ENCODE peak calls at places on chromosomes 13 and 19, in eight cellular contexts. R is CD8-positive, alpha-beta T cell; X is GM23248; S is right lobe of liver; T is lung; Y is heart left ventricle; Z is sigmoid colon; J is uterus. C is an unnamed sample.

GRCh38 chr13:67023088-67023893 is 206.8 kb downstream of the PCDH9 start:
- DNase-seq in R (no peak), X (no peak), S (no peak), T (peak; percentile 51), Y (no peak), Z (no peak), J (no peak), C (no peak)

GRCh38 chr13:107351305-107351704 is 783.4 kb upstream of the ARGLU1 start:
- DNase-seq in R (no peak), X (no peak), S (no peak), T (no peak), Y (no peak), Z (no peak), J (no peak), C (no peak)

GRCh38 chr19:52138614-52139290 is 986 bp downstream of the ZNF616 start:
- DNase-seq in R (no peak), X (peak; percentile 63), S (peak; percentile 47), T (no peak), Y (peak; percentile 33), Z (no peak), J (peak; percentile 20), C (no peak)

GRCh38 chr19:39083983-39084731 is at the start of gene ACP7:
- DNase-seq in R (peak; percentile 29), X (peak; percentile 43), S (no peak), T (no peak), Y (no peak), Z (no peak), J (no peak), C (no peak)

GRCh38 chr13:53138369-53139036 is 109.9 kb downstream of the OLFM4 start:
- DNase-seq in R (no peak), X (peak; percentile 59), S (no peak), T (no peak), Y (no peak), Z (peak; percentile 79), J (peak; percentile 61), C (no peak)

GRCh38 chr13:111129465-111130110 is 14.5 kb downstream of the ARHGEF7 start:
- DNase-seq in R (no peak), X (no peak), S (no peak), T (no peak), Y (no peak), Z (no peak), J (no peak), C (no peak)

GRCh38 chr13:34926513-34926912 is 15.6 kb upstream of the NBEA start:
- DNase-seq in R (no peak), X (peak; percentile 71), S (no peak), T (no peak), Y (no peak), Z (no peak), J (no peak), C (no peak)

GRCh38 chr13:23321534-23322241 is 111.8 kb downstream of the SACS start:
- DNase-seq in R (peak; percentile 18), X (peak; percentile 97), S (no peak), T (no peak), Y (peak; percentile 79), Z (peak; percentile 76), J (peak; percentile 54), C (no peak)

GRCh38 chr19:41323430-41324125 is 13.6 kb downstream of the CCDC97 start:
- DNase-seq in R (no peak), X (peak; percentile 96), S (peak; percentile 50), T (no peak), Y (peak; percentile 85), Z (peak; percentile 90), J (peak; percentile 92), C (peak; percentile 60)

GRCh38 chr13:75934889-75935288 is 298.8 kb downstream of the LMO7 start:
- DNase-seq in R (no peak), X (peak; percentile 12), S (no peak), T (no peak), Y (no peak), Z (no peak), J (no peak), C (no peak)

GRCh38 chr19:15680923-15681322 is 8.0 kb downstream of the CYP4F12 start:
- DNase-seq in R (no peak), X (no peak), S (peak; percentile 85), T (no peak), Y (no peak), Z (no peak), J (no peak), C (no peak)
- H3K27ac ChIP-seq in R (no peak overlapping the region), X (no peak overlapping the region), S (peak overlapping the region; percentile 89), T (no peak overlapping the region), Y (no peak overlapping the region), Z (no peak overlapping the region), J (no peak overlapping the region), C (no peak overlapping the region)

GRCh38 chr19:19524053-19524452 is 4.7 kb upstream of the YJEFN3 start:
- DNase-seq in R (no peak), X (no peak), S (no peak), T (no peak), Y (no peak), Z (no peak), J (no peak), C (no peak)
- H3K4me1 ChIP-seq in R (peaks cover 3% of the 10 kb centered on the region), X (no peaks in the 10 kb centered on the region), S (no peaks in the 10 kb centered on the region), T (no peaks in the 10 kb centered on the region), Y (peaks cover 24% of the 10 kb centered on the region), Z (peaks cover 26% of the 10 kb centered on the region), J (no peaks in the 10 kb centered on the region), C (peaks cover 45% of the 10 kb centered on the region)

GRCh38 chr19:11010041-11010440 is 49.2 kb downstream of the SMARCA4 start:
- DNase-seq in R (no peak), X (no peak), S (no peak), T (no peak), Y (no peak), Z (no peak), J (no peak), C (no peak)

GRCh38 chr19:11007376-11007775 is 46.5 kb downstream of the SMARCA4 start:
- DNase-seq in R (no peak), X (no peak), S (no peak), T (no peak), Y (no peak), Z (no peak), J (no peak), C (no peak)

GRCh38 chr19:11008111-11008510 is 47.3 kb downstream of the SMARCA4 start:
- DNase-seq in R (no peak), X (no peak), S (no peak), T (no peak), Y (no peak), Z (no peak), J (no peak), C (no peak)

DNA sequence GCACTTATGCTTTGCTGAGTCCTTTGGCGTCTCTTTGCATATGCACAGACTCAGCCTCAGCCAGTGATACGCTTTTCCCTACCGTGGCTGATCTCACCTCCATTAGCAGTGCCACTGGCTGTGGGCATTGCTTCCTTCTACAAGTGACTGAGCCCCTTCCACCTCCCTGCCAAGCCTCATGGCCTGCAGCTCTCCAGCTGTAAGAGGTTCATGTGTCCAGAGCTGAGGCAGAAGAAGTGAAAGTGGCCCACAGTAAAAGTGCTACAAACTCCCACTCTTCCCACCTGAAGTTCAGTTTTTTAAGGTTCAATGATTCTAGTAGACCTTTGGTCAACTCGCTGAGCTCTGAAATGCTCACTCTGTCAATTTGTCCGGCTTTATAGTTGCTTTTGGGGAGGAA is 44.7 kb downstream of the SMARCA4 start:
- DNase-seq in R (no peak), X (no peak), S (no peak), T (no peak), Y (no peak), Z (no peak), J (no peak), C (no peak)
- H3K27ac ChIP-seq in R (no peak overlapping the region), X (no peak overlapping the region), S (no peak overlapping the region), T (no peak overlapping the region), Y (no peak overlapping the region), Z (no peak overlapping the region), J (no peak overlapping the region), C (no peak overlapping the region)

DNA sequence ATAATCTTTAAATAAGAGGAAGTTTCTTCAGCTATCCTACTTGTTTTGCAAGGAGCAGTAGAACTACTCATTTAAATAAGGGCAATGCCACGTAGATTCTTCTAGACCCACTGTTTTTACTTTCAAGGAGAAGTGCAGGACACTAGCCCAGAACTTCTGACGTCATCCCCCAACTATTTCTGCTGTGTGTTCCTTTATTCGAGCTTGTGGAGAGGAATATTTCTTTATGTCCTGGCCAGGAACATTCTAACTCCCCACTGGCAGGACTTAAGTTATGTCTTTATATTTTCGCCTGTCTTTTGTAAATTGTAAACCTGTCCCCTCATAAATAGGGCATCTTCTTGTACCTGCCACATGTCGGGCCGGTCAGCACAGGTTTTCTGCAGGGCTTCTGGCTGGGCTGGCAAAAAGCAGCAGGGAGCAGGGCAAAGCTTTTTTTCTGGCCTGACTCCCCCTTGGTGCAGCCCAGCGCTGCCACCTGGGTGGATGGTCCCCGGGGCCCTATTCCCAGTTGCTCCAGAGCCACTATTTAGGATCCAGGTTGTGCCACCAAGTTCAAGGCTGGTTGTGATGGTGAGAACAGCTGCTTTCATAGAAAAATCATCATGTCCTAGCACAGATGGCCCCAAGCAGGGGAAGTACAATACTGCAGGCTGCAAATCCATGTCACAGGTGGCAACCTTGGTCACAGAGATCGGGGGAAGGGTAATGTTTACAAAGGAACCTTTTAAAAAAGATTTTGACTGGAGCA is 1.8 kb downstream of the MBNL2 start:
- DNase-seq in R (no peak), X (peak; percentile 94), S (peak; percentile 54), T (peak; percentile 61), Y (peak; percentile 44), Z (peak; percentile 88), J (peak; percentile 80), C (peak; percentile 42)
- H3K4me1 ChIP-seq in R (peaks cover 49% of the 10 kb centered on the region), X (peaks cover 35% of the 10 kb centered on the region), S (peaks cover 30% of the 10 kb centered on the region), T (peaks cover 34% of the 10 kb centered on the region), Y (peaks cover 48% of the 10 kb centered on the region), Z (peaks cover 50% of the 10 kb centered on the region), J (no peaks in the 10 kb centered on the region), C (peaks cover 59% of the 10 kb centered on the region)

DNA sequence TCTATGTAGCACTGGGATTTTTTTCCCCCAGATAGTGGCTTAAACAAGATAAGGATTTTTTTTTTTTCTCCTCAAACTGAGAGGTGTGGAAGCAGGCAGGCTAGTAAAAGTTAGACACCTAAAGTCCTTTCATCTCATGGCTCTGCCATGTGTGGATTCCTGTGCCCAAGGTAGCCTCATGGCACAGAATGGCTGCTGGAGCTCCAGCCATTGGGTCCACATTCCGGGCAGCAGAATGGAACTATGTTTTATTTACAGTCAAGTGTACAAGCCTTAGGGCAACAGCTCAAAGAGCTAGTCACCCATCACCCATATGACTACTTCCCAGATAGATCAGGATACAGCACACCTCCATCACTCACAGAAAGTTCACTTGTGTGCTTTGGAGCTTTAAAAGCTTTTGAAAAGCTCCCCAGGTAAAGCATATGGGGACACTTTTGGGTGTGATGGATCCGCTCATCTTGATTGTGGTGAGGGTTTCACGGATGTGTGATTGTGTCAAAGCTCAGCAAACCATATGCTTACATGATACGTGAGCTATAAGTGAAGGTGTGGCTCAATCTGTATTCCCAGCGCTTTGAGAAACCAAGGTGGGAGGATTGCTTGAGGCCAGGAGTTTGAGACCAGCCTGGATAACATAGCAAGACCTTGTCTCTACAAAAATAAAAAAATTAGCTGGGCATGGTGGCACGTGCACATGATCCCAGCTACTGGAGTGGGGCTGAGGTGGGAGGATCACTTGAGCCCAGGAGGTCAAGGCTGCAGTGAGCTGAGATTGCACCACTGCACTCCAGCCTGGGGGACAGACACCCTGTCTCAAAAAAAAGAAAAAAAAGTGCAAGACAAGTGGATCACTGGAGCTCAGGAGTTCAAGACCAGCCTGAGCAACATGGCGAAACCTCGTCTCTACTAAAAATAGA is 18.1 kb downstream of the PGLS start:
- DNase-seq in R (no peak), X (no peak), S (no peak), T (no peak), Y (no peak), Z (no peak), J (no peak), C (no peak)
- H3K27ac ChIP-seq in R (no peak overlapping the region), X (no peak overlapping the region), S (no peak overlapping the region), T (no peak overlapping the region), Y (no peak overlapping the region), Z (no peak overlapping the region), J (no peak overlapping the region), C (no peak overlapping the region)

GRCh38 chr19:46978470-46978869 is 41.2 kb upstream of the NPAS1 start:
- DNase-seq in R (no peak), X (no peak), S (no peak), T (no peak), Y (no peak), Z (no peak), J (no peak), C (no peak)
- H3K4me1 ChIP-seq in R (peaks cover 25% of the 10 kb centered on the region), X (peaks cover 65% of the 10 kb centered on the region), S (peaks cover 49% of the 10 kb centered on the region), T (peaks cover 45% of the 10 kb centered on the region), Y (peaks cover 90% of the 10 kb centered on the region), Z (peaks cover 74% of the 10 kb centered on the region), J (peaks cover 35% of the 10 kb centered on the region), C (peaks cover 61% of the 10 kb centered on the region)